ENCODE peak calls at places on chromosome 21, in nine cellular contexts. G, A, N, W, C, P, I, R and Q are unnamed samples. For H3K4me1, the result is how much of the 10 kb centered on the place peaks cover.

GRCh38 chr21:29114765-29115164 is 15.7 kb upstream of the MAP3K7CL start:
- DNase-seq in G (no peak), R (no peak), P (no peak), I (no peak), A (no peak), N (no peak), C (no peak), W (no peak), Q (no peak)

GRCh38 chr21:17200250-17200649 is 312.6 kb upstream of the CXADR start:
- DNase-seq in G (no peak), P (no peak), R (no peak), W (no peak), N (no peak), C (no peak), A (no peak), I (no peak), Q (no peak)

GRCh38 chr21:15333943-15334342 is 269.1 kb upstream of the NRIP1 start:
- DNase-seq in W (no peak), G (no peak), N (no peak), P (no peak), A (no peak), C (no peak), R (no peak), I (no peak), Q (no peak)

GRCh38 chr21:40422851-40423635 is 423.9 kb downstream of the DSCAM start:
- DNase-seq in G (no peak), C (no peak), W (no peak), R (no peak), A (no peak), P (no peak), N (no peak), I (no peak), Q (no peak)

GRCh38 chr21:18951291-18952038 is 547.9 kb upstream of the TMPRSS15 start:
- DNase-seq in N (no peak), G (peak), P (no peak), I (no peak), W (no peak), C (no peak), A (no peak), R (no peak), Q (no peak)

GRCh38 chr21:16117851-16118592 is 388.2 kb downstream of the USP25 start:
- DNase-seq in I (no peak), G (no peak), N (no peak), P (no peak), C (no peak), A (no peak), W (no peak), R (peak), Q (no peak)

GRCh38 chr21:29187939-29188338 is 57.5 kb downstream of the MAP3K7CL start:
- DNase-seq in A (peak), G (no peak), N (no peak), C (peak), W (no peak), I (no peak), R (peak), P (no peak), Q (no peak)

GRCh38 chr21:41133896-41134522 is 34.0 kb upstream of the BACE2 start:
- DNase-seq in R (peak), N (peak), I (no peak), P (no peak), G (no peak), C (no peak), A (no peak), W (no peak), Q (no peak)

GRCh38 chr21:41045534-41046268 is 122.3 kb upstream of the BACE2 start:
- DNase-seq in A (peak), P (no peak), N (no peak), I (no peak), C (no peak), R (no peak), G (no peak), W (no peak), Q (no peak)

GRCh38 chr21:42777064-42777756 is 102.1 kb downstream of the WDR4 start:
- DNase-seq in C (no peak), R (no peak), A (no peak), I (no peak), G (no peak), N (peak), W (no peak), P (no peak), Q (no peak)

GRCh38 chr21:41008971-41009370 is 159.0 kb upstream of the BACE2 start:
- DNase-seq in R (no peak), A (no peak), G (no peak), P (no peak), W (no peak), N (no peak), I (no peak), C (no peak), Q (no peak)

GRCh38 chr21:21291883-21292569 is 293.8 kb downstream of the NCAM2 start:
- DNase-seq in I (no peak), W (no peak), R (no peak), A (no peak), N (no peak), C (no peak), P (no peak), G (no peak), Q (no peak)

GRCh38 chr21:23968722-23969647 is 1638.3 kb downstream of the MRPL39 start:
- DNase-seq in A (no peak), R (no peak), N (no peak), C (no peak), G (peak), I (peak), W (peak), P (no peak), Q (peak)

GRCh38 chr21:42991992-42992740 is 17.8 kb downstream of the PKNOX1 start:
- DNase-seq in N (peak), C (no peak), P (peak), G (peak), W (no peak), I (no peak), R (peak), A (no peak), Q (no peak)

GRCh38 chr21:41520560-41521442 is 12.8 kb upstream of the TMPRSS2 start:
- DNase-seq in I (no peak), P (no peak), R (no peak), N (no peak), A (no peak), W (no peak), G (no peak), C (no peak), Q (no peak)

GRCh38 chr21:41507521-41508414 is at the start of gene TMPRSS2:
- DNase-seq in W (no peak), C (no peak), G (peak), A (peak), P (no peak), I (no peak), R (no peak), N (peak), Q (no peak)

GRCh38 chr21:17693801-17694200 is 81.1 kb upstream of the BTG3 start:
- DNase-seq in W (no peak), N (no peak), P (no peak), R (no peak), A (no peak), I (no peak), G (no peak), C (no peak), Q (no peak)

GRCh38 chr21:29346281-29346680 is 47.6 kb downstream of the BACH1 start:
- DNase-seq in R (no peak), W (no peak), C (no peak), N (no peak), I (no peak), A (no peak), G (no peak), P (no peak), Q (no peak)

GRCh38 chr21:27379381-27379780 is 412.5 kb upstream of the ADAMTS5 start:
- DNase-seq in G (no peak), R (no peak), N (no peak), W (no peak), A (no peak), C (no peak), I (no peak), P (no peak), Q (no peak)

GRCh38 chr21:43306391-43306790 is 120.5 kb downstream of the SIK1 start:
- DNase-seq in R (no peak), W (no peak), P (no peak), G (no peak), A (peak), N (no peak), C (no peak), I (no peak), Q (no peak)

GRCh38 chr21:23394458-23394857 is 2212.8 kb downstream of the MRPL39 start:
- DNase-seq in R (no peak), P (no peak), C (no peak), I (no peak), W (no peak), A (no peak), G (no peak), N (no peak), Q (no peak)

GRCh38 chr21:14901482-14901958 is 163.3 kb downstream of the NRIP1 start:
- DNase-seq in N (no peak), G (no peak), I (no peak), A (no peak), W (no peak), P (no peak), C (no peak), R (peak), Q (no peak)

GRCh38 chr21:40120944-40121575 is 253.8 kb downstream of the PCP4 start:
- DNase-seq in P (no peak), W (no peak), G (no peak), C (no peak), N (no peak), I (no peak), A (no peak), R (peak), Q (no peak)

GRCh38 chr21:15841856-15842564 is 112.2 kb downstream of the USP25 start:
- DNase-seq in C (no peak), A (no peak), P (no peak), W (no peak), N (no peak), G (no peak), I (no peak), R (peak), Q (no peak)

GRCh38 chr21:42172596-42173483 is 46.1 kb upstream of the ABCG1 start:
- DNase-seq in I (no peak), R (no peak), P (no peak), A (no peak), G (no peak), W (no peak), C (no peak), N (peak), Q (no peak)

GRCh38 chr21:30194701-30195299 is 21.1 kb downstream of the CLDN8 start:
- DNase-seq in R (peak), I (no peak), G (no peak), N (no peak), P (no peak), A (no peak), W (no peak), C (no peak), Q (no peak)

GRCh38 chr21:40351006-40351405 is 483.8 kb downstream of the PCP4 start:
- DNase-seq in W (no peak), G (no peak), R (no peak), N (no peak), C (no peak), I (no peak), A (no peak), P (no peak), Q (no peak)

GRCh38 chr21:40318371-40318770 is 451.1 kb downstream of the PCP4 start:
- DNase-seq in N (no peak), I (no peak), C (no peak), A (no peak), P (no peak), R (no peak), W (no peak), G (no peak), Q (no peak)

GRCh38 chr21:22728091-22728490 is 1729.9 kb downstream of the NCAM2 start:
- DNase-seq in N (no peak), G (no peak), I (no peak), W (no peak), P (no peak), A (no peak), C (no peak), R (no peak), Q (no peak)

GRCh38 chr21:27725916-27726315 is 759.0 kb upstream of the ADAMTS5 start:
- DNase-seq in R (no peak), N (no peak), A (no peak), I (no peak), W (no peak), C (no peak), P (no peak), G (no peak), Q (no peak)

GRCh38 chr21:39843483-39843882 is 23.8 kb upstream of the PCP4 start:
- DNase-seq in A (no peak), P (no peak), N (no peak), W (no peak), C (no peak), I (no peak), G (no peak), R (no peak), Q (no peak)

GRCh38 chr21:28742527-28742926 is 250.2 kb downstream of the LTN1 start:
- DNase-seq in I (no peak), W (no peak), N (no peak), A (no peak), R (peak), P (no peak), C (no peak), G (no peak), Q (no peak)

GRCh38 chr21:26140185-26140584 is 30.4 kb downstream of the APP start:
- DNase-seq in N (peak), A (no peak), W (no peak), P (peak), G (peak), R (peak), C (peak), I (no peak), Q (no peak)

GRCh38 chr21:43767980-43768867 is 7.9 kb downstream of the CSTB start:
- DNase-seq in A (no peak), N (peak), C (peak), G (peak), W (no peak), I (no peak), P (peak), R (peak), Q (no peak)

GRCh38 chr21:9839011-9839661 is 682.2 kb upstream of the TPTE start:
- DNase-seq in W (no peak), P (no peak), I (no peak), A (peak), C (peak), R (no peak), N (peak), G (no peak), Q (peak)

GRCh38 chr21:19123053-19123452 is 719.5 kb upstream of the TMPRSS15 start:
- DNase-seq in W (no peak), P (no peak), G (no peak), C (no peak), A (no peak), I (no peak), N (no peak), R (no peak), Q (no peak)

GRCh38 chr21:43624343-43624742 is 34.9 kb downstream of the HSF2BP start:
- DNase-seq in W (no peak), P (no peak), A (no peak), G (no peak), I (no peak), C (no peak), N (no peak), R (no peak), Q (no peak)

GRCh38 chr21:16071761-16072160 is 342.0 kb downstream of the USP25 start:
- DNase-seq in W (no peak), I (no peak), R (no peak), N (no peak), P (no peak), A (no peak), C (no peak), G (no peak), Q (no peak)

GRCh38 chr21:33828083-33828482 is 87.5 kb downstream of the ATP5PO start:
- DNase-seq in P (no peak), R (peak), C (peak), W (no peak), G (no peak), A (no peak), N (no peak), I (no peak), Q (no peak)
- H3K4me1 ChIP-seq in P (under half), R (under half), C (under half), W (under half), G (under half), A (under half), N (under half), I (under half), Q (under half)

GRCh38 chr21:45050361-45050785 is 24.0 kb upstream of the ADARB1 start:
- DNase-seq in C (peak), G (no peak), R (no peak), P (peak), I (no peak), W (no peak), A (no peak), N (no peak), Q (no peak)
- H3K4me3 ChIP-seq in C (no peak), G (no peak), R (no peak), P (no peak), I (no peak), W (no peak), A (no peak), N (no peak), Q (no peak)

DNA sequence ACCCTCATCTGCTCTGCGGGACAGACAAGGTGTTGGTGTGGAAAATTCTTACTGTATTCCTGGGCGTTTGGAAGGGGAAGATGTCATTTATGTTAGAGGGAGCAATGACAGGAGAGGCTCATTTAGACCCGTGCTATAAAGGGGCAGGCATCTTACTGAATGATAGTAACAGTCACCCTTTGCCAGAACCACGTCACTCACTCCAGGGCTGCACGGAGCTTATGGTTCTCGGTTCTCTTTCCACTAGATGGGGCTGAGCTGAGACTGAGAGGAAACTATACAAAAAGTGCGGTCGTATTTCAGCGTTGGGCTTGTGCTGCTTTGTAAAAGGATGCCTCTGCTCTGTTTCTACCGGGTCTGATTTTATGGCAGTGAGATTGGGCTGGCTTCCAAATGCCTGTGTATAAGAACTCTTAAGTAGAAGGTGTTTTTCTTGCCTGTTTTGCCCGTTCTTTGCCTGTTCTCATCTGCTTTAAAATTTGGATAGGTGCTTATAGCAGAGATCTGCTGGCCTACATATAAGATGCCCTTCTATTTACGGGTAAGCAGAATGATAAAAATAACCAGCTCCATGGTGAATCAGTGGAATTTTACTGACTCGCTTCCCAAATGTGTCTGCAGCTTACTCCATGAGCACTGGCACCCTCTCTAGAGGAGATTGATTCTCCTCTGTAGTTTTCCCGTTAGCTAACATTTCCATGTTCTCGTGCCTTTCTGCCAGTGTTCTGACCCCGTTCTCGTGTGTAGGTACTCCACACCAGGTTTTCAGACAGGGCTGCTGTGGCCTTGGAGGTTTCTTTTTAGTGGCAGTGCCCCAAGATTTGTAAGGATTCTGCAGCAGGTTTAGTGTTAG is 55.9 kb downstream of the MRPS6 start:
- DNase-seq in I (peak), W (peak), N (no peak), C (peak), P (peak), A (peak), G (peak), R (peak), Q (peak)
- H3K4me1 ChIP-seq in I (half or more), W (under half), N (under half), C (half or more), P (under half), A (under half), G (half or more), R (half or more), Q (half or more)

DNA sequence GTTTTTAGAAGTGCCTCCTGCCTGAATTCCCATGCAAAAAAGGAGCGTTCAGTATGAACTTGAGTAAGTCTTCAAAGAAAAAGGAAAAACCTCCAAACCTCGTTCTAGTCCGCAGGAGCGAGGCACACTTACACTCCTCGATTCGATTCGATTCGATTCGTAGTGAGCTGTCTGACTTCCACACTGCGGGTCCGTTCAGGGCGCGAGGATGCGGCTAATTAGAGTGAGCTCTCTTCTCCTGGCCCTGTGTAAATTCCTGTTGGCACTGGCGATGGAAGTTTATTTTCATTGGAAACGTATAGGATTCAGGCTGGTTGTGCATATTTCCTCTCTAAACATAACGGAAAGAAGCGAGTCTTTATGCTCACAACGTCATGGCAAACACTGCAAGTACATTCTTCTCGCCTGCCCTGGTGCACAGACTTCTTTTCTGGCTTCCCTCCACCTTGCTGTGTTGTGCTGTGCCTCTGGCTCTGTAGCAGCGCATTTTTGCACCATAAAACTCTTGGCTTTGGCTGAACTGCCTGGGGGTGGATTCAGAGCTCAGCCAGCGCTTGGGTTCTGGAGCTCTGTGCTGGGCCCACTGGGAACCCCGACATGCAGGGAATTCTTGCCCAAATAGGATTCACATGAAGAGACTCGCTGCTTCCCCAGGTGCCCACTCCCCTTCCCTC is 2.7 kb downstream of the HUNK start:
- DNase-seq in P (no peak), W (no peak), A (no peak), I (no peak), R (no peak), N (no peak), G (no peak), C (no peak), Q (no peak)
- H3K4me3 ChIP-seq in P (no peak), W (no peak), A (peak), I (no peak), R (no peak), N (peak), G (peak), C (no peak), Q (no peak)

GRCh38 chr21:38821248-38821647 is 15.5 kb downstream of the ETS2 start:
- DNase-seq in I (no peak), C (no peak), W (no peak), N (no peak), G (peak), A (no peak), P (no peak), R (no peak), Q (no peak)
- H3K4me1 ChIP-seq in I (under half), C (under half), W (under half), N (under half), G (half or more), A (under half), P (under half), R (under half), Q (under half)

GRCh38 chr21:34992736-34993135 is 56.4 kb downstream of the RUNX1 start:
- DNase-seq in A (peak), G (no peak), P (peak), R (peak), I (no peak), C (peak), W (no peak), N (no peak), Q (no peak)
- H3K4me3 ChIP-seq in A (no peak), G (no peak), P (no peak), R (no peak), I (no peak), C (no peak), W (no peak), N (no peak), Q (no peak)

GRCh38 chr21:46191686-46192575 is 7.7 kb upstream of the SPATC1L start:
- DNase-seq in P (no peak), G (no peak), I (no peak), R (no peak), A (no peak), W (no peak), C (peak), N (peak), Q (no peak)
- H3K4me1 ChIP-seq in P (under half), G (under half), I (under half), R (under half), A (under half), W (under half), C (under half), N (under half), Q (under half)

GRCh38 chr21:36697473-36698159 is 1.3 kb upstream of the SIM2 start:
- DNase-seq in P (no peak), C (no peak), W (no peak), G (no peak), R (no peak), A (no peak), N (no peak), I (no peak), Q (no peak)
- H3K4me3 ChIP-seq in P (no peak), C (peak), W (no peak), G (no peak), R (no peak), A (no peak), N (no peak), I (no peak), Q (no peak)

GRCh38 chr21:32776743-32777142 is 5.2 kb upstream of the PAXBP1 start:
- DNase-seq in G (no peak), I (no peak), N (no peak), W (no peak), R (no peak), P (no peak), A (no peak), C (no peak), Q (no peak)
- H3K4me1 ChIP-seq in G (under half), I (under half), N (under half), W (under half), R (under half), P (under half), A (under half), C (under half), Q (under half)